ENCODE peak calls at places on chromosomes 6 and 20, in eight cellular contexts. J is colonic mucosa, B is pancreas, C is astrocyte of the spinal cord, S is endothelial cell, Z is glutamatergic neuron, U is sigmoid colon, N is stomach. X is an unnamed sample.
A peak's percentile ranks its signal among the peaks of the same experiment; 100 is the strongest.

GRCh38 chr6:87904041-87904440 is 143.6 kb upstream of the SPACA1 start:
- DNase-seq in J (no peak), B (no peak), C (no peak), S (no peak), Z (no peak), U (no peak), N (no peak), X (no peak)

GRCh38 chr6:159862103-159862502 is 28.7 kb upstream of the MAS1 start:
- DNase-seq in J (no peak), B (no peak), C (no peak), S (no peak), Z (no peak), U (no peak), N (no peak), X (no peak)

GRCh38 chr20:3000852-3001523 is 42.4 kb upstream of the GNRH2 start:
- DNase-seq in J (no peak), B (no peak), C (peak; percentile 74), S (no peak), Z (no peak), U (no peak), N (no peak), X (no peak)

GRCh38 chr6:158758464-158758863 is 60.7 kb downstream of the EZR start:
- DNase-seq in J (no peak), B (no peak), C (no peak), S (no peak), Z (peak; percentile 93), U (no peak), N (no peak), X (no peak)

GRCh38 chr6:1598433-1598832 is 11.3 kb upstream of the FOXC1 start:
- DNase-seq in J (no peak), B (no peak), C (no peak), S (no peak), Z (no peak), U (no peak), N (no peak), X (no peak)

GRCh38 chr6:137685798-137686197 is 181.3 kb upstream of the TNFAIP3 start:
- DNase-seq in J (no peak), B (no peak), C (no peak), S (no peak), Z (no peak), U (no peak), N (no peak), X (no peak)

GRCh38 chr6:170446841-170447560 is 106.1 kb downstream of the PSMB1 start:
- DNase-seq in J (no peak), B (no peak), C (no peak), S (no peak), Z (no peak), U (no peak), N (no peak), X (peak; percentile 77)

GRCh38 chr6:74735304-74735703 is 470.5 kb downstream of the COL12A1 start:
- DNase-seq in J (no peak), B (no peak), C (peak; percentile 89), S (no peak), Z (no peak), U (no peak), N (no peak), X (no peak)

GRCh38 chr6:5660772-5661171 is 346.0 kb downstream of the NRN1 start:
- DNase-seq in J (no peak), B (no peak), C (no peak), S (no peak), Z (no peak), U (no peak), N (no peak), X (no peak)

GRCh38 chr6:133548409-133548808 is 307.3 kb downstream of the EYA4 start:
- DNase-seq in J (no peak), B (peak; percentile 13), C (peak; percentile 84), S (no peak), Z (no peak), U (no peak), N (peak; percentile 58), X (no peak)

GRCh38 chr6:82995066-82995465 is 70.6 kb downstream of the UBE3D start:
- DNase-seq in J (no peak), B (no peak), C (no peak), S (no peak), Z (no peak), U (no peak), N (no peak), X (no peak)

GRCh38 chr20:2470051-2470431 is 548 bp downstream of the SNRPB start:
- DNase-seq in J (peak; percentile 54), B (peak; percentile 40), C (peak; percentile 49), S (peak; percentile 47), Z (peak; percentile 42), U (no peak), N (no peak), X (no peak)

GRCh38 chr6:26187981-26188635 is 100.9 kb downstream of the HFE start:
- DNase-seq in J (peak; percentile 59), B (no peak), C (no peak), S (no peak), Z (no peak), U (no peak), N (no peak), X (no peak)

GRCh38 chr6:132511159-132511835 is 1.6 kb downstream of the STX7 start:
- DNase-seq in J (peak; percentile 32), B (no peak), C (no peak), S (no peak), Z (no peak), U (no peak), N (no peak), X (no peak)

GRCh38 chr20:36872857-36873256 is 3.1 kb upstream of the TLDC2 start:
- DNase-seq in J (no peak), B (no peak), C (no peak), S (no peak), Z (no peak), U (no peak), N (peak; percentile 57), X (no peak)

GRCh38 chr6:88871498-88871897 is 91.9 kb downstream of the RNGTT start:
- DNase-seq in J (no peak), B (no peak), C (no peak), S (no peak), Z (no peak), U (no peak), N (no peak), X (no peak)

GRCh38 chr6:95660544-95660943 is 83.2 kb downstream of the MANEA start:
- DNase-seq in J (no peak), B (no peak), C (no peak), S (no peak), Z (no peak), U (no peak), N (no peak), X (no peak)

GRCh38 chr20:48823960-48824497 is 3.8 kb downstream of the PREX1 start:
- DNase-seq in J (no peak), B (no peak), C (peak; percentile 81), S (no peak), Z (no peak), U (no peak), N (no peak), X (no peak)

GRCh38 chr20:25282034-25282781 is 34.3 kb downstream of the PYGB start:
- DNase-seq in J (no peak), B (peak; percentile 8), C (no peak), S (no peak), Z (peak; percentile 7), U (peak; percentile 67), N (peak; percentile 24), X (no peak)

DNA sequence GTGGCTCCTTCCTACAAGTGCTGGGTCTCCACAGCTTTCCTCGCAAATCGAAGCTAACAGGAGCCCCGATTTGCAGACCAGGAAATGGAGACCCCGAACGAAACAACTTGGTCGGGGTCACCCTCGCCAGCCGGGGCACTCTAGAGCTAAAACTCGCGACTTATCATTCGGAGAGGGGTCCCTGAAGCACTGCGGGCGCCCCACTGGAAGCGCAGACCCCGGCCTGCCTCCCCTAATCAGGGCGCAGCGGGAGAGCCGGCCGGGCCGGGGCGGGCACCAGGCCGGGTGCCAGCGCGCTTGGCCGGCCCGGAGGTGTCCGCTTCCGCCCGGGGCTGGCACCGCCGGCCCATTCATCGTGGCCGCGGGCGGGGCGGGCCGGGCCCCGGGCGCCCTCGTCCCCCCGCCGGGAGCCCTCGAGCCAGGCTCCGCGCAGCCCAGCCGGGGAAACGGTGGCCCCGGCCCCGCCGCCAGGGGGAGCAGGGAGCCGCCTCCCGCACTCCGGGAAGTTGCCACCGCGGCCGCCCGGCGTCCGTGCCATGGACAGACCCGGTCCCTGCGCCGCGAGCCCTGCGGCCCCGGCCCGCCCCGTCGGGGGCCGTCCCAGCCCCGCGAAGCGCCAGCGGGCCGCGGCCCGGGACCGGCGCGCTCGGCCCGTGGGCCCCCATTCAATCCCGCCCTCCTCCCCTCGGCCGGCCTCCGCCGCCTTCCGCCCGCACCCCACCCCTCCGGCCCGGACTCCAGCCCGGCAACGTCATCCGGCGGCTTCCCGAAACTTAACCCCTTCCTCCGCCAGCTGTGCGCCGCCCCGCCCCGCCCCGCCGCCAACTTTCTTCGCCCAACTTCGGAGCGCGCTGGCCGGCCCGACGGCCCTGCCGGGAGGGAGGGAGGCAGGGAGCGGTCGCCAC is 954 bp downstream of the RRBP1 start:
- DNase-seq in J (peak; percentile 82), B (peak; percentile 87), C (peak; percentile 75), S (peak; percentile 93), Z (peak; percentile 89), U (peak; percentile 92), N (peak; percentile 89), X (peak; percentile 96)
- TF ChIP-seq CTCF in J (peak; percentile 16), B (no peak), C (peak; percentile 64), S (peak; percentile 57), Z (peak; percentile 60), U (no peak), N (peak; percentile 50), X (peak; percentile 71)

GRCh38 chr6:11241793-11242201 is 9.3 kb upstream of the NEDD9 start:
- DNase-seq in J (no peak), B (peak; percentile 81), C (peak; percentile 54), S (peak; percentile 81), Z (peak; percentile 52), U (peak; percentile 79), N (peak; percentile 87), X (no peak)
- TF ChIP-seq CTCF in J (no peak), B (peak; percentile 58), C (peak; percentile 82), S (peak; percentile 64), Z (no peak), U (peak; percentile 12), N (peak; percentile 75), X (no peak)

GRCh38 chr20:23365390-23366165 is 3.6 kb downstream of the GZF1 start:
- DNase-seq in J (no peak), B (no peak), C (no peak), S (no peak), Z (no peak), U (no peak), N (no peak), X (no peak)
- TF ChIP-seq CTCF in J (no peak), B (no peak), C (no peak), S (no peak), Z (no peak), U (no peak), N (no peak), X (no peak)

DNA sequence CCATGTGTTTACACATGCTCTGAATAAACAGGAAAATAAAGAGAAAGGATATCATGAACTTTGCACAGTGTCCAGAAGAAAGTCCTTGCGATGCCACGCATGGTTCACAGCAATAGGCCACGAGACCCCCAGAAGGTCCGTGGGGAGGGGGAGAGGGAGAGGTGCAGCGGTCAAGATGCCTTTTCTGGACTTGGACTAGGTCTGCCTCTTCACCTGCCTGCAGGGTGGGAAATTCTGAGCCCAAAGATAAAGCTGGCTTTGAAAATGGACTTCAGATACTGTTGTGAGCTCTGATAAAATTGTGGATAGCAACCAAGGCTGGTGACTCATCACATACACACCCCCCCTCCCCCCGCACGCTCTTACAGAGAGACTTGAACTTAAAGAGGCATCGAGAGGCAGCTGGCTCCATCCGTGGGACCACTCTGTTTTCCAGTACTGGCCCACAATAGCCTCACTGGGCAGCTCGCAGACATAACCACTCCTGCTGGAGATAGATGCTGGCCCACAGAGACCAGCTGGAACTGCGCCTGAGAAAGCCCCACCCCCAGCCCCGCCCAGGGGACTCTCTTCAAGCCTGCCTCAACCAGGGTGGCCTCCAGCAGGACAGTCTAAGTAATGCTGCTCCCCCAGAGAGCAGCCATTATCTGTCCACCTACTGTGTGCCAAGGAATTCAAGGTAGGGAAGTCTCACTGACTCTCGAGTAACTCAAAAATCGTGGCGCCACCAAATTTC is 21.2 kb upstream of the NFATC2 start:
- DNase-seq in J (peak; percentile 56), B (peak; percentile 41), C (peak; percentile 95), S (peak; percentile 49), Z (peak; percentile 28), U (peak; percentile 86), N (peak; percentile 37), X (no peak)
- TF ChIP-seq CTCF in J (no peak), B (no peak), C (no peak), S (no peak), Z (no peak), U (no peak), N (no peak), X (no peak)